ENCODE peak calls at places on chromosome 2, in six cellular contexts. E is lung, H is heart right ventricle, A is adrenal gland, K is OCI-LY7, L is sigmoid colon. R is an unnamed sample.

GRCh38 chr2:98637401-98638144 is 29.2 kb downstream of the UNC50 start:
- DNase-seq in A (no peak), L (no peak), H (no peak), K (no peak), E (no peak), R (no peak)

GRCh38 chr2:156399224-156399949 is 36.8 kb upstream of the GPD2 start:
- DNase-seq in E (peak; percentile 48), L (no peak), A (peak; percentile 62), K (no peak), H (no peak), R (peak; percentile 4)

GRCh38 chr2:121485039-121485438 is 45.6 kb upstream of the RNU4ATAC start:
- DNase-seq in L (no peak), K (no peak), A (no peak), E (no peak), H (no peak), R (peak; percentile 73)

GRCh38 chr2:55014962-55015939 is 35.0 kb downstream of the RTN4 start:
- DNase-seq in A (peak; percentile 67), E (peak; percentile 51), H (peak; percentile 48), K (peak; percentile 71), L (peak; percentile 69), R (peak; percentile 56)

GRCh38 chr2:101517753-101518152 is 42.8 kb upstream of the RFX8 start:
- DNase-seq in E (no peak), K (no peak), H (no peak), A (no peak), L (no peak), R (peak; percentile 64)

GRCh38 chr2:9085353-9085752 is 81.9 kb upstream of the MBOAT2 start:
- DNase-seq in L (no peak), A (no peak), E (no peak), K (no peak), H (no peak), R (no peak)

GRCh38 chr2:161112885-161113284 is 47.3 kb upstream of the TANK start:
- DNase-seq in L (no peak), E (no peak), A (no peak), K (no peak), H (no peak), R (no peak)

GRCh38 chr2:114543106-114543806 is 100.8 kb downstream of the DPP10 start:
- DNase-seq in E (peak; percentile 29), A (no peak), K (no peak), L (no peak), H (peak; percentile 68), R (no peak)

GRCh38 chr2:238856713-238857567 is 9.1 kb downstream of the TWIST2 start:
- DNase-seq in L (peak; percentile 59), K (no peak), E (no peak), A (no peak), H (no peak), R (no peak)

GRCh38 chr2:178229927-178230326 is 35.6 kb downstream of the OSBPL6 start:
- DNase-seq in H (no peak), L (no peak), E (no peak), K (no peak), A (no peak), R (no peak)

GRCh38 chr2:29660216-29660615 is 261.2 kb downstream of the ALK start:
- DNase-seq in H (no peak), K (no peak), L (no peak), A (no peak), E (no peak), R (no peak)

GRCh38 chr2:29657674-29658073 is 263.7 kb downstream of the ALK start:
- DNase-seq in A (no peak), K (no peak), E (no peak), L (no peak), H (no peak), R (no peak)

GRCh38 chr2:29664578-29664977 is 256.8 kb downstream of the ALK start:
- DNase-seq in K (no peak), A (no peak), L (no peak), E (no peak), H (no peak), R (no peak)

GRCh38 chr2:29663266-29663665 is 258.1 kb downstream of the ALK start:
- DNase-seq in L (no peak), H (no peak), A (no peak), K (no peak), E (no peak), R (peak; percentile 67)

GRCh38 chr2:29662841-29663240 is 258.5 kb downstream of the ALK start:
- DNase-seq in E (no peak), L (no peak), A (no peak), H (no peak), K (no peak), R (peak; percentile 15)
- H3K27ac ChIP-seq in E (no peak overlapping the region), L (no peak overlapping the region), A (no peak overlapping the region), H (no peak overlapping the region), K (no peak overlapping the region), R (no peak overlapping the region)

DNA sequence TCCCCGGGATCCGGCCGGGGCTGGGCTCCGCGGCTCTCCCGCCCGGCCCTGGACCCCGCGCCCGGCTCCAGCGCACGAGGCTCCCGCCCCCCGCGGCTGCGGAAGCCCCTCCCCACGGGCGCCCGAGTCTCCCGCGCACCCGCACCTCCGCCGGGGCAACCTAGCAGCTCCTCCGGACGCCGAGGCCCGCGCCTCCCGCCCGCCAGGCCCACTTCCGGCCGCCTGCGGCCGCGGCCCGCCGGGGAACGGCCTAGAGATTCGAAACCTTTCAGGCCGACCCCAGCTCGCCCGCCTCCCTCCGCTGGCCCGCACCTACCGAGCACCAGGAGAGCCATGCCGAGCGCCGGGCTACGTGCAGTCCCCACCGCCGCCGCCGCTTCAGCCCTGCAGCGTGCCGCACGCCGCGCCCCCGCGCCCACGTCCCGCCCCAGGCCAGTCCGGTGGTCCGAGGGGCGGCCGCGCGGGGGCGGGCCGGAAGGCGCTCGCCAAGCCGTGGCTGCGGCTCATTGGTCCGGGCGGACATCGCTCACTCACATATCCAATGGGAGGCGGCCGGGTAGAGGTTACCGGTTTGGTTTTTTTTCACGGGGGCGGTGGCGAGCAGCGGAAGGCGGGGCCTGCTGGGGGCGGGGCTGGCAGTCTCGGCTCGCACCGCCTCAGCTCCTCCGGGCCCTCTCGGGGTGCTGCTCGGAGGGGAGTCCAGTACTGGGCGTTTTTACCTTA is at the start of gene PDIA6:
- DNase-seq in H (peak; percentile 99), L (peak; percentile 98), A (peak; percentile 99), K (peak; percentile 97), E (peak; percentile 97), R (peak; percentile 98)
- TF ChIP-seq CTCF in H (peak; percentile 16), L (no peak), A (peak; percentile 60), K (no peak), E (no peak), R (no peak)

GRCh38 chr2:47037678-47038077 is 117.4 kb downstream of the STPG4 start:
- DNase-seq in A (no peak), E (no peak), K (no peak), H (no peak), L (no peak), R (no peak)

GRCh38 chr2:47036489-47036769 is 118.7 kb downstream of the STPG4 start:
- DNase-seq in L (no peak), E (no peak), H (no peak), A (no peak), K (no peak), R (no peak)

GRCh38 chr2:47034973-47035609 is 119.5 kb upstream of the MCFD2 start:
- DNase-seq in E (peak; percentile 72), K (peak; percentile 17), H (peak; percentile 65), L (peak; percentile 78), A (peak; percentile 80), R (no peak)

GRCh38 chr2:47033102-47033880 is 117.7 kb upstream of the MCFD2 start:
- DNase-seq in K (no peak), E (no peak), H (no peak), A (no peak), L (no peak), R (no peak)

GRCh38 chr2:47035615-47036488 is 119.3 kb downstream of the STPG4 start:
- DNase-seq in K (no peak), H (no peak), E (no peak), A (no peak), L (no peak), R (no peak)
- H3K27ac ChIP-seq in K (no peak overlapping the region), H (peak overlapping the region; percentile 98), E (peak overlapping the region; percentile 97), A (peak overlapping the region; percentile 98), L (peak overlapping the region; percentile 95), R (peak overlapping the region; percentile 99)

GRCh38 chr2:237791977-237792727 is 6.4 kb upstream of the RBM44 start:
- DNase-seq in A (no peak), H (no peak), K (no peak), E (no peak), L (no peak), R (peak; percentile 18)
- TF ChIP-seq CTCF in A (no peak), H (no peak), K (peak; percentile 23), E (no peak), L (no peak), R (no peak)

GRCh38 chr2:69237070-69237670 is 149.9 kb downstream of the GFPT1 start:
- DNase-seq in H (no peak), E (no peak), A (no peak), L (no peak), K (no peak), R (no peak)
- H3K27ac ChIP-seq in H (no peak overlapping the region), E (no peak overlapping the region), A (peak overlapping the region; percentile 77), L (peak overlapping the region; percentile 44), K (no peak overlapping the region), R (no peak overlapping the region)

R was measured in RWPE1.